ENCODE peak calls at places on chromosomes 7 and 10, in nine cellular contexts. Q is neuronal stem cell, B is HepG2, G is GM23248, S is astrocyte, T is mammary epithelial cell, Z is HCT116, J is hepatocyte, H is fibroblast of lung. O is an unnamed sample. For H3K9me3 and H3K36me3, the result is how much of the 10 kb centered on the place peaks cover.

GRCh38 chr7:135664046-135664589 is 1.8 kb downstream of the STMP1 start:
- DNase-seq in B (peak), Z (no peak), J (no peak), S (peak), H (peak), Q (no peak), G (peak), T (peak), O (no peak)

GRCh38 chr10:46327685-46328084 is 40.9 kb downstream of the ANTXRL start:
- DNase-seq in H (no peak), B (no peak), S (no peak), Q (no peak), G (no peak), T (no peak), J (no peak), Z (no peak), O (no peak)

GRCh38 chr10:69639291-69640195 is 9.5 kb downstream of the FAM241B start:
- DNase-seq in Z (peak), B (peak), S (peak), G (peak), H (peak), Q (peak), J (peak), T (peak), O (peak)

GRCh38 chr7:150990416-150991186 is at the start of gene NOS3:
- DNase-seq in H (no peak), J (peak), S (no peak), T (peak), Q (no peak), Z (peak), B (no peak), G (peak), O (no peak)

GRCh38 chr10:96334888-96335526 is 23.8 kb downstream of the OPALIN start:
- DNase-seq in Z (peak), Q (peak), S (peak), T (peak), G (peak), B (peak), H (peak), J (peak), O (peak)

GRCh38 chr10:71727429-71728217 is 8.0 kb upstream of the C10orf105 start:
- DNase-seq in B (peak), G (peak), Q (no peak), T (peak), J (peak), H (peak), S (no peak), Z (no peak), O (no peak)

GRCh38 chr7:90345548-90346319 is 782 bp upstream of the GTPBP10 start:
- DNase-seq in B (peak), Z (no peak), G (peak), Q (no peak), J (peak), S (peak), T (peak), H (peak), O (peak)

GRCh38 chr7:6648815-6649104 is 11.6 kb downstream of the ZNF316 start:
- DNase-seq in B (no peak), G (no peak), T (no peak), H (no peak), Z (no peak), S (no peak), J (no peak), Q (no peak), O (no peak)

GRCh38 chr7:111951027-111951426 is 255.2 kb downstream of the DOCK4 start:
- DNase-seq in T (no peak), S (peak), J (no peak), G (no peak), Z (no peak), Q (no peak), B (no peak), H (no peak), O (no peak)

GRCh38 chr10:119291223-119291900 is 84.0 kb downstream of the GRK5 start:
- DNase-seq in G (no peak), S (no peak), Q (no peak), Z (no peak), B (no peak), H (no peak), J (no peak), T (no peak), O (no peak)

GRCh38 chr10:71726673-71727428 is 7.3 kb upstream of the C10orf105 start:
- DNase-seq in H (no peak), G (no peak), Z (no peak), Q (no peak), T (no peak), J (no peak), S (no peak), B (no peak), O (no peak)

GRCh38 chr10:49837096-49837495 is 75.0 kb upstream of the OGDHL start:
- DNase-seq in T (no peak), G (no peak), S (peak), J (peak), Q (no peak), Z (no peak), B (peak), H (peak), O (no peak)

GRCh38 chr10:95250856-95251255 is 39.9 kb downstream of the PDLIM1 start:
- DNase-seq in S (no peak), B (no peak), G (no peak), Z (no peak), T (no peak), J (no peak), H (no peak), Q (no peak), O (no peak)

GRCh38 chr7:80611779-80612178 is 26.7 kb upstream of the CD36 start:
- DNase-seq in Z (peak), Q (no peak), J (peak), H (peak), B (peak), S (peak), G (peak), T (peak), O (no peak)

GRCh38 chr7:86653919-86654659 is 10.4 kb downstream of the GRM3 start:
- DNase-seq in B (no peak), G (peak), S (no peak), T (no peak), Q (peak), H (no peak), Z (no peak), J (no peak), O (peak)

GRCh38 chr7:127798769-127799372 is 146.9 kb downstream of the SND1 start:
- DNase-seq in Q (no peak), Z (no peak), H (no peak), S (no peak), B (no peak), T (no peak), J (no peak), G (no peak), O (no peak)

GRCh38 chr10:26217396-26218105 is 977 bp downstream of the GAD2 start:
- DNase-seq in Z (no peak), S (no peak), B (no peak), T (no peak), Q (no peak), G (peak), H (no peak), J (peak), O (peak)

GRCh38 chr10:14820775-14821154 is 17.1 kb downstream of the CDNF start:
- DNase-seq in J (no peak), H (no peak), Q (no peak), Z (no peak), B (no peak), G (no peak), T (no peak), S (no peak), O (no peak)

GRCh38 chr7:1811850-1812692 is 142.0 kb downstream of the ELFN1 start:
- DNase-seq in Q (peak), T (peak), Z (no peak), S (no peak), H (no peak), J (peak), G (no peak), B (peak), O (peak)

GRCh38 chr7:9407816-9408215 is 974.4 kb downstream of the NXPH1 start:
- DNase-seq in Z (no peak), J (no peak), Q (no peak), S (peak), G (no peak), B (no peak), H (peak), T (no peak), O (no peak)

GRCh38 chr7:99324559-99324958 is 1.1 kb upstream of the ARPC1A start:
- DNase-seq in B (no peak), S (no peak), Q (no peak), Z (no peak), T (no peak), G (no peak), H (no peak), J (no peak), O (no peak)

GRCh38 chr7:130993671-130994365 is 259.8 kb upstream of the KLF14 start:
- DNase-seq in T (no peak), Z (no peak), S (no peak), G (no peak), H (no peak), J (no peak), Q (no peak), B (no peak), O (no peak)

GRCh38 chr7:142060936-142061335 is 50.6 kb upstream of the MGAM2 start:
- DNase-seq in H (no peak), S (no peak), Z (no peak), B (no peak), G (no peak), T (no peak), Q (no peak), J (no peak), O (no peak)

DNA sequence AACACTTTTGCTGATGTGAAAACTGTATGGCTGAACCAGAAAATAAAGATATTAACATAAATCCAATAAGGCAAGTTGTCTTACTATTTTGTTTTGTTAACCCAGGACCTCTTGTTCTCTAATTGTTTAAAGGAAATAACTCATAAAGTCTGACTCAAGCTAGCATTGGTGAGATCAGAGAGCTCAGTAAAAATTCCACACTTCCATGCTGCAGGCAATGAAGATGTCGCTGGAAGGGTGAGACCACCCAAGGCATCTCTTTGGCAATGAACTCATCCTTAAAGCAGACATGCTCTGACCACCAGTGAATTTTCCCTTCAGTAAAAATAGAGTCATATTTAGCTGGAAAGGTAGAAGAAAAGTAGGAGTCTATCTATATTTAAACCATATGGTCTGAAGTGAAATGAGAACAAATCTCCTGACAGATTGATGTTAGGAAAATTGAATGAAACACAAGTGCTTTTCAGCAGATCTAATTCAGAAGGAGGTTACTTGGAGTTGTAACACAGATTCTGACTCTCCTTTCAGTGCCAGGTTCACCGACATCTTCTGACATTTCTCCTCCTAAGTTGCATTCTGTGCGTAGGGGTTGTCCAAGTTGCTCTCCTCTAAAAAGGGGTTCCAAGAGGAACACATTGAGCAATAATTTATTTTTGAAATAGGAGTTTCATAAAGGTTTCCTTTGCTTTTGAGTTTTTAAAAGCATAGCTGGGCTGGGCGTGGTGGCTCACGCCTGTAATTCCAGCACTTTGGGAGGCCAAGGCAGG is 32.8 kb upstream of the VIPR2 start:
- DNase-seq in G (no peak), Q (no peak), S (no peak), J (no peak), T (no peak), B (no peak), Z (no peak), H (no peak), O (no peak)
- H3K9me3 ChIP-seq in G (under half), Q (under half), S (under half), J (under half), T (under half), B (under half), Z (under half), H (under half), O (under half)

GRCh38 chr10:31706464-31706863 is 222.2 kb downstream of the ARHGAP12 start:
- DNase-seq in Z (no peak), T (no peak), H (no peak), G (peak), Q (no peak), J (no peak), S (no peak), B (no peak), O (no peak)

GRCh38 chr10:31708513-31708912 is 220.1 kb downstream of the ARHGAP12 start:
- DNase-seq in Q (no peak), H (no peak), G (peak), T (no peak), Z (no peak), S (no peak), B (no peak), J (no peak), O (peak)

GRCh38 chr10:31709028-31709427 is 219.6 kb downstream of the ARHGAP12 start:
- DNase-seq in S (no peak), J (no peak), T (no peak), H (no peak), Z (no peak), Q (no peak), B (no peak), G (peak), O (no peak)

GRCh38 chr10:31706921-31707571 is 221.6 kb downstream of the ARHGAP12 start:
- DNase-seq in T (no peak), Z (no peak), B (no peak), Q (peak), G (peak), H (no peak), J (peak), S (no peak), O (peak)

GRCh38 chr10:31707578-31708411 is 220.8 kb downstream of the ARHGAP12 start:
- DNase-seq in Z (no peak), J (peak), T (peak), Q (peak), S (peak), B (no peak), G (peak), H (peak), O (peak)
- H2AFZ ChIP-seq in Z (no peak), J (peak), T (peak), Q (peak), S (peak), B (no peak), G (peak), H (peak), O (peak)

GRCh38 chr10:77474386-77474785 is 163.2 kb downstream of the KCNMA1 start:
- DNase-seq in G (no peak), Z (no peak), J (no peak), T (no peak), B (no peak), H (no peak), S (no peak), Q (no peak), O (no peak)
- H3K36me3 ChIP-seq in G (under half), Z (under half), J (under half), T (under half), B (under half), H (under half), S (under half), Q (under half), O (under half)

DNA sequence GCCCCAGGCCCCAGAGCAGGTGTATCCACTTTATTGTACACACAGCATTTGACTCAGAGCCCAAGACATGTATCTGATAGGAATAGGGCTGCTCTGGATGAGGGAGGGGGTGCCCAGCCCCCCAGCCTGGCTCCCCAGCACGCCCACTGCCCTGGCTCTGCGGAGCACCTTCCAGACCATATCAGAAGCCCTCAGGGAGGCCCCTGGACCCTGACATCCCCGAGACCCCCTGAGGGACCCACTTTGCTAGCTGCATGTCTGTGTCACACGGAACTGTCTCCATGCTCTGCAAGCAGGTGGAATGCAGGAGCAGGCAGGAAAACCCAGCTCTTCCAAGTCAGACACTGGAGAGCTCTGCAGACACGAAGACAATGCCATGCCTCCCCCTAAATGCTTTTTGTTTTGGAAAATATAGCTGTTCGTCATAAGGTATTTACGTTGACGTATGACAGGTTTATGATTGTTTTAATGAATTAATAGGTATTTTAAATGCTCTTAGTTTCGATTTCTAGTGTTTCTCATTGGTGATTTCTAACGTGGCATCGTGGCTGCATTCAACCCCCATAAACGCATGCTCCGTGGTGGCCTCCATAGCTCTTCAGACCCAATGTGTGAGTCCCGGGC is 92.8 kb upstream of the INSIG1 start:
- DNase-seq in H (no peak), G (no peak), B (no peak), Q (no peak), S (no peak), J (no peak), T (no peak), Z (no peak), O (no peak)
- H3K9me3 ChIP-seq in H (under half), G (under half), B (under half), Q (under half), S (under half), J (under half), T (under half), Z (under half), O (under half)

DNA sequence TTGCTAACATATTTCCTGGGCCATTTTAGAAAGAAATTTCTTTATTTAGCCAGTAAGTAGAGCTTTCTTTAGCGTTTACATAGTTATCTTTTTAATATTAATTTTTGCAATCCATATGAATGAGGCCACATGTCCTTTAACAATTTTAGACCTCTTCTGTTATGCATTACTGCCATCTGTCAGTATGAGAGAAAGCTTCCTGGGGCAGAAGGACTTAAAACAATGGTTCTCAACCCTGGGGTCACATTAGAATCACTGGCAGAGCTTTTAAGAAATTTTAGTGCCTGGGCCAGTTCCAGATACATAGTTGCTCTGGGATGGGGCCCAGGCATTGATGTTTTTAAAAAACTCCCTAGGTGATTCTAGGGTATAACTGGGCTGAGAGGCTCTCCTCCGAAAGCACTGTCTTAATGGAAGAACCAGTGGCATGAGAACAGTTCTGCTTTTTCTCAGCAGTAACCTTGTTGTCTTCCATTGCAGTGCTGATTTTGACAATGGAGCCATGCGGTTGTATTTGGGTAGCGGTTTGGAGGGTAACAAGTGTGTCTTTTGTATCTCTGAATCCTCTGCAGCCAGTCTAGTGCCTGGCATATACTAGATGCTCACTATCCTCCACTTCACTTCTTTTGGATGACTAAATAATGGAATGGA is 226.9 kb downstream of the AUTS2 start:
- DNase-seq in B (no peak), J (no peak), G (no peak), Q (no peak), Z (no peak), T (no peak), S (no peak), H (no peak), O (no peak)
- H2AFZ ChIP-seq in B (no peak), J (no peak), G (no peak), Q (no peak), Z (no peak), T (no peak), S (no peak), H (no peak), O (no peak)

DNA sequence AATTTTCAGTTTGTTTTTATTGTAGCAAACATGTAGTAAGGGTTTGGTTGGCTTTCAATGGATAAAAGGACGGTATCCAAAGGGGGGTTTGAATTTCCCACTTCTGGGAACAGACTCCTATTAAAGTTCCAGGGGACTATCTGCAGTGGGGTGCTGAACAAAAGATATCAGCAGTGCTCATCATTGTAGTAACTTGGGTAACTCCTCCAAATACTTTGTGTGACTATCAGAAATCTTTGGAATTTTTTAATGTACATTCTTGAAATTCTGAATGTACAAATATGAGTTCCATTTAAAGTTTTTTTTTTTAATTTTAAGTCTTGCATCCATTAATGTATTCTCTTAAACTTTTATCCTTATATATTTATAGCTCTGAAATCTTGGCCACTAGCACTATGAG is 42.1 kb downstream of the CYP51A1 start:
- DNase-seq in B (no peak), J (no peak), T (no peak), G (peak), H (no peak), Q (no peak), Z (no peak), S (no peak), O (no peak)
- H3K36me3 ChIP-seq in B (under half), J (under half), T (under half), G (under half), H (under half), Q (under half), Z (under half), S (under half), O (under half)

GRCh38 chr7:105992888-105993287 is 29.8 kb downstream of the CDHR3 start:
- DNase-seq in H (no peak), G (no peak), S (no peak), Z (no peak), Q (no peak), J (no peak), B (no peak), T (no peak), O (no peak)
- H3K9me3 ChIP-seq in H (under half), G (under half), S (under half), Z (under half), Q (under half), J (under half), B (under half), T (under half), O (under half)

DNA sequence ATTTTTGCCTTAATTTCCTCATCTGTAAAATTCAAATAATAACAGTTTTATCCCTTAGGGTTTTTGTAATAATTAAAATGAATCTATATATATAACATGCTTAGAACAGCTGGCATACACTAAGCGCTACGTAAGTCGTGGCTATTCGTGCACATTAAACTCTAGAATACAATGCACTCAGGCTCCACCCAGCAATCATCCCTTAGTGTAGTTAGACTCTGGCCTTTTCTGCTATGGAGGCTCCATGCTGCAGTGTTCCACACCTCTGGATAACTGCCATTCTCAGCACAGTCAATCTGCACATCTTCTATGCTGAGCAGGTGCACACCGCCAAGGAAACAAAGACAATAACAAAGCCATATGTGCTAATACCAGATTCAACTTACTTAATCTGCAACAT is 92.9 kb downstream of the IPMK start:
- DNase-seq in S (no peak), B (no peak), Z (no peak), T (no peak), G (no peak), H (no peak), Q (no peak), J (no peak), O (no peak)
- H2AFZ ChIP-seq in S (no peak), B (no peak), Z (no peak), T (no peak), G (no peak), H (no peak), Q (no peak), J (no peak), O (no peak)